ENCODE peak calls at places on chromosomes 12 and 14, in seven cellular contexts. One of them, this sample, is unnamed.

GRCh38 chr12:18470251-18470650 is 208.9 kb downstream of the PIK3C2G start:
- DNase-seq in kidney glomerular epithelial cell: no peak
- DNase-seq in CD8-positive, alpha-beta memory T cell: no peak
- DNase-seq in AG10803: no peak
- DNase-seq in heart right ventricle: no peak
- DNase-seq in foreskin melanocyte: no peak
- DNase-seq in epithelial cell of proximal tubule: no peak
- DNase-seq in this sample: no peak

GRCh38 chr12:30874455-30875313 is 51.9 kb upstream of the TSPAN11 start:
- DNase-seq in kidney glomerular epithelial cell: peak; percentile 55
- DNase-seq in CD8-positive, alpha-beta memory T cell: no peak
- DNase-seq in AG10803: no peak
- DNase-seq in heart right ventricle: peak; percentile 15
- DNase-seq in foreskin melanocyte: no peak
- DNase-seq in epithelial cell of proximal tubule: peak; percentile 23
- DNase-seq in this sample: no peak

GRCh38 chr14:57383125-57383524 is 7.3 kb upstream of the NAA30 start:
- DNase-seq in kidney glomerular epithelial cell: no peak
- DNase-seq in CD8-positive, alpha-beta memory T cell: no peak
- DNase-seq in AG10803: no peak
- DNase-seq in heart right ventricle: no peak
- DNase-seq in foreskin melanocyte: no peak
- DNase-seq in epithelial cell of proximal tubule: no peak
- DNase-seq in this sample: no peak

GRCh38 chr12:31896514-31897039 is 62.6 kb upstream of the RESF1 start:
- DNase-seq in kidney glomerular epithelial cell: no peak
- DNase-seq in CD8-positive, alpha-beta memory T cell: peak; percentile 91
- DNase-seq in AG10803: no peak
- DNase-seq in heart right ventricle: no peak
- DNase-seq in foreskin melanocyte: no peak
- DNase-seq in epithelial cell of proximal tubule: no peak
- DNase-seq in this sample: no peak

GRCh38 chr12:53005215-53005985 is 856 bp upstream of the EIF4B start:
- DNase-seq in kidney glomerular epithelial cell: peak; percentile 8
- DNase-seq in CD8-positive, alpha-beta memory T cell: no peak
- DNase-seq in AG10803: no peak
- DNase-seq in heart right ventricle: peak; percentile 13
- DNase-seq in foreskin melanocyte: peak; percentile 20
- DNase-seq in epithelial cell of proximal tubule: no peak
- DNase-seq in this sample: no peak

GRCh38 chr14:99718811-99719192 is 34.7 kb downstream of the CYP46A1 start:
- DNase-seq in kidney glomerular epithelial cell: no peak
- DNase-seq in CD8-positive, alpha-beta memory T cell: no peak
- DNase-seq in AG10803: no peak
- DNase-seq in heart right ventricle: no peak
- DNase-seq in foreskin melanocyte: no peak
- DNase-seq in epithelial cell of proximal tubule: no peak
- DNase-seq in this sample: no peak

GRCh38 chr12:51389302-51389999 is 1.8 kb downstream of the GALNT6 start:
- DNase-seq in kidney glomerular epithelial cell: peak; percentile 36
- DNase-seq in CD8-positive, alpha-beta memory T cell: peak; percentile 43
- DNase-seq in AG10803: no peak
- DNase-seq in heart right ventricle: no peak
- DNase-seq in foreskin melanocyte: no peak
- DNase-seq in epithelial cell of proximal tubule: no peak
- DNase-seq in this sample: no peak

GRCh38 chr14:70640938-70641547 is 673 bp upstream of the TTC9 start:
- DNase-seq in kidney glomerular epithelial cell: peak; percentile 21
- DNase-seq in CD8-positive, alpha-beta memory T cell: peak; percentile 73
- DNase-seq in AG10803: no peak
- DNase-seq in heart right ventricle: no peak
- DNase-seq in foreskin melanocyte: no peak
- DNase-seq in epithelial cell of proximal tubule: no peak
- DNase-seq in this sample: no peak

GRCh38 chr12:68178184-68178583 is 18.6 kb upstream of the IFNG start:
- DNase-seq in kidney glomerular epithelial cell: no peak
- DNase-seq in CD8-positive, alpha-beta memory T cell: no peak
- DNase-seq in AG10803: no peak
- DNase-seq in heart right ventricle: no peak
- DNase-seq in foreskin melanocyte: no peak
- DNase-seq in epithelial cell of proximal tubule: no peak
- DNase-seq in this sample: no peak

GRCh38 chr12:91951571-91951970 is 194.1 kb downstream of the BTG1 start:
- DNase-seq in kidney glomerular epithelial cell: peak; percentile 12
- DNase-seq in CD8-positive, alpha-beta memory T cell: no peak
- DNase-seq in AG10803: peak; percentile 13
- DNase-seq in heart right ventricle: no peak
- DNase-seq in foreskin melanocyte: peak; percentile 6
- DNase-seq in epithelial cell of proximal tubule: no peak
- DNase-seq in this sample: no peak

GRCh38 chr14:26204954-26205479 is 392.8 kb downstream of the NOVA1 start:
- DNase-seq in kidney glomerular epithelial cell: no peak
- DNase-seq in CD8-positive, alpha-beta memory T cell: no peak
- DNase-seq in AG10803: no peak
- DNase-seq in heart right ventricle: peak; percentile 24
- DNase-seq in foreskin melanocyte: no peak
- DNase-seq in epithelial cell of proximal tubule: no peak
- DNase-seq in this sample: no peak

GRCh38 chr14:105894125-105894977 is 368.0 kb downstream of the TMEM121 start:
- DNase-seq in kidney glomerular epithelial cell: no peak
- DNase-seq in CD8-positive, alpha-beta memory T cell: no peak
- DNase-seq in AG10803: no peak
- DNase-seq in heart right ventricle: peak; percentile 1
- DNase-seq in foreskin melanocyte: no peak
- DNase-seq in epithelial cell of proximal tubule: no peak
- DNase-seq in this sample: no peak

GRCh38 chr12:41699658-41700057 is 445.0 kb downstream of the GXYLT1 start:
- DNase-seq in kidney glomerular epithelial cell: no peak
- DNase-seq in CD8-positive, alpha-beta memory T cell: no peak
- DNase-seq in AG10803: no peak
- DNase-seq in heart right ventricle: no peak
- DNase-seq in foreskin melanocyte: no peak
- DNase-seq in epithelial cell of proximal tubule: no peak
- DNase-seq in this sample: no peak

GRCh38 chr12:123398177-123398916 is 14.4 kb downstream of the KMT5A start:
- DNase-seq in kidney glomerular epithelial cell: peak; percentile 71
- DNase-seq in CD8-positive, alpha-beta memory T cell: no peak
- DNase-seq in AG10803: peak; percentile 81
- DNase-seq in heart right ventricle: peak; percentile 64
- DNase-seq in foreskin melanocyte: no peak
- DNase-seq in epithelial cell of proximal tubule: no peak
- DNase-seq in this sample: peak; percentile 66

GRCh38 chr12:10392394-10392930 is 2.6 kb upstream of the KLRK1 start:
- DNase-seq in kidney glomerular epithelial cell: no peak
- DNase-seq in CD8-positive, alpha-beta memory T cell: peak; percentile 51
- DNase-seq in AG10803: peak; percentile 98
- DNase-seq in heart right ventricle: peak; percentile 31
- DNase-seq in foreskin melanocyte: peak; percentile 31
- DNase-seq in epithelial cell of proximal tubule: no peak
- DNase-seq in this sample: peak; percentile 85

GRCh38 chr12:93050026-93050747 is 121.1 kb upstream of the EEA1 start:
- DNase-seq in kidney glomerular epithelial cell: peak; percentile 33
- DNase-seq in CD8-positive, alpha-beta memory T cell: no peak
- DNase-seq in AG10803: peak; percentile 71
- DNase-seq in heart right ventricle: no peak
- DNase-seq in foreskin melanocyte: peak; percentile 51
- DNase-seq in epithelial cell of proximal tubule: peak; percentile 15
- DNase-seq in this sample: peak; percentile 31

GRCh38 chr12:110245278-110245868 is 35.7 kb upstream of the ATP2A2 start:
- DNase-seq in kidney glomerular epithelial cell: no peak
- DNase-seq in CD8-positive, alpha-beta memory T cell: peak; percentile 15
- DNase-seq in AG10803: no peak
- DNase-seq in heart right ventricle: peak; percentile 67
- DNase-seq in foreskin melanocyte: peak; percentile 33
- DNase-seq in epithelial cell of proximal tubule: no peak
- DNase-seq in this sample: no peak

GRCh38 chr12:77045183-77045582 is 20.2 kb downstream of the E2F7 start:
- DNase-seq in kidney glomerular epithelial cell: no peak
- DNase-seq in CD8-positive, alpha-beta memory T cell: no peak
- DNase-seq in AG10803: no peak
- DNase-seq in heart right ventricle: no peak
- DNase-seq in foreskin melanocyte: no peak
- DNase-seq in epithelial cell of proximal tubule: no peak
- DNase-seq in this sample: no peak

GRCh38 chr12:104121001-104121400 is 17.0 kb downstream of the NFYB start:
- DNase-seq in kidney glomerular epithelial cell: peak; percentile 75
- DNase-seq in CD8-positive, alpha-beta memory T cell: no peak
- DNase-seq in AG10803: peak; percentile 68
- DNase-seq in heart right ventricle: no peak
- DNase-seq in foreskin melanocyte: peak; percentile 72
- DNase-seq in epithelial cell of proximal tubule: no peak
- DNase-seq in this sample: peak; percentile 28

GRCh38 chr14:33184587-33184986 is 245.9 kb downstream of the NPAS3 start:
- DNase-seq in kidney glomerular epithelial cell: peak; percentile 1
- DNase-seq in CD8-positive, alpha-beta memory T cell: no peak
- DNase-seq in AG10803: peak; percentile 29
- DNase-seq in heart right ventricle: no peak
- DNase-seq in foreskin melanocyte: peak; percentile 22
- DNase-seq in epithelial cell of proximal tubule: no peak
- DNase-seq in this sample: no peak

GRCh38 chr12:63997198-63997597 is 152.7 kb downstream of the SRGAP1 start:
- DNase-seq in kidney glomerular epithelial cell: no peak
- DNase-seq in CD8-positive, alpha-beta memory T cell: no peak
- DNase-seq in AG10803: no peak
- DNase-seq in heart right ventricle: no peak
- DNase-seq in foreskin melanocyte: no peak
- DNase-seq in epithelial cell of proximal tubule: no peak
- DNase-seq in this sample: no peak

GRCh38 chr12:42129595-42130204 is 15.0 kb downstream of the GXYLT1 start:
- DNase-seq in kidney glomerular epithelial cell: peak; percentile 86
- DNase-seq in CD8-positive, alpha-beta memory T cell: peak; percentile 14
- DNase-seq in AG10803: peak; percentile 75
- DNase-seq in heart right ventricle: no peak
- DNase-seq in foreskin melanocyte: peak; percentile 52
- DNase-seq in epithelial cell of proximal tubule: no peak
- DNase-seq in this sample: no peak

GRCh38 chr12:28253175-28253641 is 63.0 kb downstream of the CCDC91 start:
- DNase-seq in kidney glomerular epithelial cell: peak; percentile 38
- DNase-seq in CD8-positive, alpha-beta memory T cell: no peak
- DNase-seq in AG10803: no peak
- DNase-seq in heart right ventricle: no peak
- DNase-seq in foreskin melanocyte: no peak
- DNase-seq in epithelial cell of proximal tubule: no peak
- DNase-seq in this sample: no peak

GRCh38 chr14:104933721-104934379 is 9.2 kb downstream of the PLD4 start:
- DNase-seq in kidney glomerular epithelial cell: no peak
- DNase-seq in CD8-positive, alpha-beta memory T cell: no peak
- DNase-seq in AG10803: no peak
- DNase-seq in heart right ventricle: no peak
- DNase-seq in foreskin melanocyte: no peak
- DNase-seq in epithelial cell of proximal tubule: no peak
- DNase-seq in this sample: no peak

GRCh38 chr12:53052419-53053222 is 2.8 kb downstream of the TNS2 start:
- DNase-seq in kidney glomerular epithelial cell: peak; percentile 35
- DNase-seq in CD8-positive, alpha-beta memory T cell: no peak
- DNase-seq in AG10803: peak; percentile 84
- DNase-seq in heart right ventricle: peak; percentile 93
- DNase-seq in foreskin melanocyte: peak; percentile 41
- DNase-seq in epithelial cell of proximal tubule: no peak
- DNase-seq in this sample: no peak

GRCh38 chr12:31742891-31743290 is 14.1 kb upstream of the AMN1 start:
- DNase-seq in kidney glomerular epithelial cell: no peak
- DNase-seq in CD8-positive, alpha-beta memory T cell: no peak
- DNase-seq in AG10803: no peak
- DNase-seq in heart right ventricle: no peak
- DNase-seq in foreskin melanocyte: no peak
- DNase-seq in epithelial cell of proximal tubule: peak; percentile 7
- DNase-seq in this sample: no peak

GRCh38 chr14:67265131-67265530 is 23.9 kb downstream of the PALS1 start:
- DNase-seq in kidney glomerular epithelial cell: no peak
- DNase-seq in CD8-positive, alpha-beta memory T cell: no peak
- DNase-seq in AG10803: peak; percentile 60
- DNase-seq in heart right ventricle: no peak
- DNase-seq in foreskin melanocyte: no peak
- DNase-seq in epithelial cell of proximal tubule: no peak
- DNase-seq in this sample: no peak

GRCh38 chr12:56017181-56017580 is 3.7 kb upstream of the IKZF4 start:
- DNase-seq in kidney glomerular epithelial cell: no peak
- DNase-seq in CD8-positive, alpha-beta memory T cell: no peak
- DNase-seq in AG10803: no peak
- DNase-seq in heart right ventricle: no peak
- DNase-seq in foreskin melanocyte: no peak
- DNase-seq in epithelial cell of proximal tubule: no peak
- DNase-seq in this sample: no peak

GRCh38 chr14:89845346-89845745 is 109.2 kb downstream of the EFCAB11 start:
- DNase-seq in kidney glomerular epithelial cell: no peak
- DNase-seq in CD8-positive, alpha-beta memory T cell: no peak
- DNase-seq in AG10803: peak; percentile 85
- DNase-seq in heart right ventricle: no peak
- DNase-seq in foreskin melanocyte: no peak
- DNase-seq in epithelial cell of proximal tubule: peak; percentile 47
- DNase-seq in this sample: no peak

GRCh38 chr12:32499048-32499447 is 99.7 kb downstream of the FGD4 start:
- DNase-seq in kidney glomerular epithelial cell: no peak
- DNase-seq in CD8-positive, alpha-beta memory T cell: no peak
- DNase-seq in AG10803: no peak
- DNase-seq in heart right ventricle: no peak
- DNase-seq in foreskin melanocyte: no peak
- DNase-seq in epithelial cell of proximal tubule: no peak
- DNase-seq in this sample: no peak

GRCh38 chr14:36217732-36218131 is 41.2 kb upstream of the PTCSC3 start:
- DNase-seq in kidney glomerular epithelial cell: no peak
- DNase-seq in CD8-positive, alpha-beta memory T cell: no peak
- DNase-seq in AG10803: no peak
- DNase-seq in heart right ventricle: no peak
- DNase-seq in foreskin melanocyte: no peak
- DNase-seq in epithelial cell of proximal tubule: peak; percentile 52
- DNase-seq in this sample: no peak

GRCh38 chr12:20560935-20561334 is 134.2 kb upstream of the SLCO1C1 start:
- DNase-seq in kidney glomerular epithelial cell: no peak
- DNase-seq in CD8-positive, alpha-beta memory T cell: no peak
- DNase-seq in AG10803: no peak
- DNase-seq in heart right ventricle: peak; percentile 11
- DNase-seq in foreskin melanocyte: no peak
- DNase-seq in epithelial cell of proximal tubule: no peak
- DNase-seq in this sample: no peak

GRCh38 chr14:91613459-91614145 is 103.5 kb upstream of the PPP4R3A start:
- DNase-seq in kidney glomerular epithelial cell: no peak
- DNase-seq in CD8-positive, alpha-beta memory T cell: no peak
- DNase-seq in AG10803: no peak
- DNase-seq in heart right ventricle: no peak
- DNase-seq in foreskin melanocyte: no peak
- DNase-seq in epithelial cell of proximal tubule: no peak
- DNase-seq in this sample: no peak

GRCh38 chr12:55930771-55931316 is at the start of gene DGKA:
- DNase-seq in kidney glomerular epithelial cell: peak; percentile 48
- DNase-seq in CD8-positive, alpha-beta memory T cell: peak; percentile 78
- DNase-seq in AG10803: peak; percentile 81
- DNase-seq in heart right ventricle: peak; percentile 30
- DNase-seq in foreskin melanocyte: peak; percentile 63
- DNase-seq in epithelial cell of proximal tubule: no peak
- DNase-seq in this sample: peak; percentile 43

GRCh38 chr12:72876092-72876491 is 603.9 kb downstream of the TRHDE start:
- DNase-seq in kidney glomerular epithelial cell: no peak
- DNase-seq in CD8-positive, alpha-beta memory T cell: no peak
- DNase-seq in AG10803: no peak
- DNase-seq in heart right ventricle: no peak
- DNase-seq in foreskin melanocyte: no peak
- DNase-seq in epithelial cell of proximal tubule: no peak
- DNase-seq in this sample: no peak